ENCODE peak calls at places on chromosomes 13 and 19, in four cellular contexts. C, G, B and N are unnamed samples.
A peak's percentile ranks its signal among the peaks of the same experiment; 100 is the strongest.

GRCh38 chr13:27691207-27691606 is 69.5 kb downstream of the POLR1D start:
- DNase-seq in C (no peak), G (no peak), B (no peak), N (no peak)

GRCh38 chr13:52348983-52349780 is 56.8 kb downstream of the THSD1 start:
- DNase-seq in C (no peak), B (no peak), G (peak; percentile 62), N (peak; percentile 57)

GRCh38 chr13:90717451-90717936 is 630.0 kb upstream of the MIR17HG start:
- DNase-seq in B (no peak), C (peak; percentile 34), G (peak; percentile 87), N (peak; percentile 86)

GRCh38 chr13:61685683-61686013 is 270.0 kb upstream of the PCDH20 start:
- DNase-seq in B (no peak), G (no peak), C (no peak), N (peak; percentile 12)

GRCh38 chr13:50452761-50453160 is 390.7 kb downstream of the DLEU7 start:
- DNase-seq in C (no peak), B (no peak), G (peak; percentile 23), N (no peak)

GRCh38 chr13:94968040-94968756 is 255.9 kb upstream of the SOX21 start:
- DNase-seq in G (no peak), C (no peak), B (no peak), N (peak; percentile 35)

GRCh38 chr19:6692027-6692426 is 22.1 kb upstream of the TNFSF14 start:
- DNase-seq in C (no peak), B (no peak), G (no peak), N (no peak)

GRCh38 chr19:5973867-5974635 is 3.9 kb downstream of the RANBP3 start:
- DNase-seq in G (no peak), B (no peak), C (no peak), N (no peak)

GRCh38 chr13:95185311-95185710 is 115.9 kb downstream of the ABCC4 start:
- DNase-seq in G (no peak), B (no peak), C (no peak), N (no peak)

GRCh38 chr19:58519355-58520256 is at the start of gene ZBTB45:
- DNase-seq in G (peak; percentile 98), C (peak; percentile 94), B (peak; percentile 73), N (peak; percentile 98)

GRCh38 chr19:5801796-5802616 is 2.9 kb upstream of the NRTN start:
- DNase-seq in B (no peak), G (peak; percentile 44), C (peak; percentile 52), N (peak; percentile 13)

GRCh38 chr19:13172335-13173128 is 22.3 kb downstream of the IER2 start:
- DNase-seq in G (peak; percentile 77), B (peak; percentile 47), C (peak; percentile 95), N (peak; percentile 82)

GRCh38 chr13:59680429-59681024 is 483.2 kb downstream of the DIAPH3 start:
- DNase-seq in C (no peak), G (peak; percentile 56), B (no peak), N (peak; percentile 34)

GRCh38 chr13:59409211-59409610 is 754.5 kb downstream of the DIAPH3 start:
- DNase-seq in C (peak; percentile 61), G (peak; percentile 65), B (no peak), N (peak; percentile 57)

GRCh38 chr19:3604987-3605343 is 1.7 kb downstream of the TBXA2R start:
- DNase-seq in B (no peak), C (peak; percentile 26), G (no peak), N (no peak)

GRCh38 chr19:31962565-31962996 is 382.8 kb upstream of the ZNF507 start:
- DNase-seq in B (no peak), G (no peak), C (no peak), N (no peak)

GRCh38 chr19:45947926-45948325 is 25.7 kb downstream of the NOVA2 start:
- DNase-seq in G (peak; percentile 7), C (no peak), B (no peak), N (peak; percentile 65)

GRCh38 chr13:98141938-98142426 is 912 bp upstream of the FARP1 start:
- DNase-seq in B (no peak), G (no peak), C (peak; percentile 67), N (no peak)

GRCh38 chr19:41904118-41904870 is 21.3 kb downstream of the ARHGEF1 start:
- DNase-seq in G (no peak), C (no peak), B (no peak), N (no peak)

GRCh38 chr13:112445411-112446271 is 69.5 kb downstream of the SPACA7 start:
- DNase-seq in G (no peak), C (no peak), B (no peak), N (no peak)

GRCh38 chr13:27644302-27644701 is 22.6 kb downstream of the POLR1D start:
- DNase-seq in G (peak; percentile 67), C (peak; percentile 39), B (no peak), N (peak; percentile 86)

GRCh38 chr13:96089749-96090239 is at the start of gene HS6ST3:
- DNase-seq in C (peak; percentile 46), G (peak; percentile 10), B (no peak), N (peak; percentile 8)

GRCh38 chr19:39362682-39363657 is 20.7 kb downstream of the SAMD4B start:
- DNase-seq in B (no peak), C (no peak), G (peak; percentile 89), N (peak; percentile 78)

GRCh38 chr13:100552755-100553154 is 35.8 kb downstream of the GGACT start:
- DNase-seq in B (no peak), G (no peak), C (no peak), N (no peak)

GRCh38 chr13:76293751-76294150 is 592.5 kb downstream of the KCTD12 start:
- DNase-seq in C (no peak), B (no peak), G (peak; percentile 39), N (no peak)

GRCh38 chr13:31159306-31159705 is 2.4 kb downstream of the HSPH1 start:
- DNase-seq in G (no peak), B (no peak), C (no peak), N (no peak)

GRCh38 chr19:18397242-18398202 is at the start of gene LRRC25:
- DNase-seq in B (no peak), G (no peak), C (peak; percentile 66), N (no peak)

GRCh38 chr13:99439048-99439447 is 62.2 kb upstream of the TM9SF2 start:
- DNase-seq in C (no peak), B (no peak), G (no peak), N (no peak)

GRCh38 chr19:16462757-16463250 is 9.0 kb downstream of the EPS15L1 start:
- DNase-seq in C (peak; percentile 79), B (no peak), G (no peak), N (no peak)

GRCh38 chr13:61350351-61350750 is 65.3 kb downstream of the PCDH20 start:
- DNase-seq in G (no peak), B (no peak), C (no peak), N (no peak)

GRCh38 chr13:114097504-114097892 is 34.9 kb downstream of the RASA3 start:
- DNase-seq in B (no peak), G (no peak), C (no peak), N (no peak)

GRCh38 chr13:27362064-27362751 is 62.2 kb upstream of the GTF3A start:
- DNase-seq in B (peak; percentile 56), G (peak; percentile 81), C (peak; percentile 88), N (peak; percentile 73)

DNA sequence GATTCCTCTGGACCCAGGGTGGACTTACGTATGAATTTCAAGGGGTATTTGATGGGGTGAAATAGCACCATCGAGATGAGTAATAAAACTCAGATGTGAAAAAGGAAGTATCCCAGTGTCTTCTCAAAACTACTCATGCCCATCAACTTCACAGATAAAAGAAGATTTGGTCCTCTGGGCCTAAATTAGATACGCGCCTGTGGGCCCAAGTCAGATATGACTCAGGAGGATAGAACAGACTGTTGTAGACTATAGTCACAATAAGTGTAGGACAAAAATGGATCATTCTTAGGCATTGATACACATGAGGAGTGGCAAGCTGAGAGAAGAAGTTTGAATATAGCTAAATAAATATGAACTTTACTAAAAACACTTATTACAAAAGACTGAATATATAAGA is 2438.8 kb downstream of the PCDH9 start:
- DNase-seq in C (no peak), B (no peak), G (no peak), N (no peak)
- TF ChIP-seq CTCF in C (no peak), B (no peak), G (no peak), N (no peak)

GRCh38 chr19:47663911-47664771 is 49.1 kb upstream of the EHD2 start:
- DNase-seq in G (peak; percentile 100), C (peak; percentile 92), B (no peak), N (peak; percentile 99)
- H3K4me3 ChIP-seq in G (peak overlapping the region; percentile 16), C (no peak overlapping the region), B (no peak overlapping the region), N (peak overlapping the region; percentile 18)

DNA sequence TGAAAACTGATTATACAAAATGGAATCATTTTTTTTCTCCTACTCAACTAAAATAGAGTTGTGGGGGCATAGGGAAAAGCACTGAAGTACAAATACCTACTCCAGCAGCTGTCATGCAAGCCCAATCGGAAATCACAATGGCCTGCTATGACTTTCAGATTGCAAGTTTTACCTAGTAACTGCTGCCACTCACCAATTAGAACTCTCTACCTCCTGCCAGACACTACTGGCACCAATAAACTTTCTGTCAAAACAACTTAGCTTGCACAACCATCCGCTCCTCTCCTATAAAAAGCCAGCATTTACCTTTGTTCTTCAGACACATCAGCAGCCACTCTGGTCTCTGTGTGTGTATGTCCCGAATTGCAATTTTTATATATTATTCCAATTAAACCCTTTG is 9.3 kb upstream of the TRPC4 start:
- DNase-seq in G (peak; percentile 35), C (no peak), B (no peak), N (no peak)
- TF ChIP-seq CTCF in G (no peak), C (no peak), B (no peak), N (no peak)

DNA sequence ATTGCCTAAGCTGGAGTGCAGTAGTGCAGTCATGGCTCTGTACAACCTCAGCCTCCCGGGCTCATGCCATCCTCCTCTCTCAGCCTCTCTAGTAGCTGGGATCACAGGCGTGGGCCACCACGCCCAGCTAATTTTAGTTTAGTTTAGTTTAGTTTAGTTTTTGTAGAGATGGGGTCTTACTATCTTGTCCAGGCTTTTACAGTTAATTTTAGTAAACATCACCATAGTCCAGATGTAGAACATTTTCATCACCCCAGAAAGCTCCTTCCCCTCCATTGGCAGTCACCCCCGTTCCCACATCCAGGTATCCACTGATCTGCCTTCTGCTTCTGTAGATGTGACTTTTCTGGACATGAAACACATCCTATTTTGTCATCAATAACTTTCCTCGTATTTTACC is 41.1 kb downstream of the DNM2 start:
- DNase-seq in G (no peak), C (no peak), B (no peak), N (no peak)
- H3K4me3 ChIP-seq in G (no peak overlapping the region), C (no peak overlapping the region), B (peak overlapping the region; percentile 10), N (no peak overlapping the region)

GRCh38 chr19:35860436-35860817 is 3.7 kb downstream of the KIRREL2 start:
- DNase-seq in G (no peak), C (no peak), B (no peak), N (no peak)
- TF ChIP-seq CTCF in G (no peak), C (no peak), B (no peak), N (no peak)

DNA sequence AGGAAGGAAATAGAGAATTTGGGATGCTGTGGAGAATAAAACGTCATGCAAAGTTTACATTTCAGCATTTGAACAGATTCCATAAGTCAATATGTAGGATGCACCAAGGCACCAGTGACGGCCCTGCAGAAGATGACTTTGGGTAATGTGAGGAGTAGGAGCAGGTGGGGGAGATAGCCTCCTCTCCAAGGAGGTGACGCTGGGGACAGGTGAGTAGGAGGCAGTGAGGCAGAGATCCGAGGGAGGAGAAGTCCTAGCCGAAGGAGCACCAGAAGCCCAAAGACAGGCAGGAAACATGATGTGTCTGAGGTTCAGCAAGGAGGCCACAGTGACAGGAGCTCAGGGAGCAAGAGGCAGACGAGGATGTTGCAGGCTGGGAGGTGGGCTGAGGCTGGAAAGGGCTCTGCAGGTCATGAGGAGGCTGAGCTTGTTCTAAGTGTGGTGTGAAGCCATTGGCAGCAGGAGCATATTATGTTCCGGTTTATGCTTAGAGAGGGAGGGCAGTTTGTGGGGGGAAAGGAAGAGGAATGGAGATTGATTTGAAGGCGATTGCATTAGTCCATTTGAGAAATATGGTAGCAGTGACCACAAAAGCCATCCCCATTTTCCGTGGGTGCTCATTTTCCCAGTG is 55.7 kb upstream of the C1QTNF9 start:
- DNase-seq in B (no peak), C (no peak), G (no peak), N (no peak)
- H3K4me3 ChIP-seq in B (peak overlapping the region; percentile 73), C (no peak overlapping the region), G (no peak overlapping the region), N (no peak overlapping the region)